ENCODE peak calls at places on chromosome 1, in nine cellular contexts. D is astrocyte, W is right lobe of liver, T is heart right ventricle, C is psoas muscle, M is Panc1, S is ovary, V is colonic mucosa, A is BE2C. P is an unnamed sample.

GRCh38 chr1:25566730-25567341 is 23.4 kb downstream of the LDLRAP1 start:
- DNase-seq in T (peak; percentile 68), W (peak; percentile 88), C (peak; percentile 84), D (peak; percentile 81), S (no peak), M (no peak), V (no peak), A (no peak), P (no peak)

GRCh38 chr1:21490774-21491482 is 18.3 kb upstream of the ALPL start:
- DNase-seq in M (no peak), T (no peak), S (no peak), C (no peak), V (peak; percentile 35), A (peak; percentile 64), W (no peak), D (peak; percentile 29), P (no peak)

GRCh38 chr1:231629132-231629531 is 2.5 kb downstream of the DISC1 start:
- DNase-seq in V (peak; percentile 75), D (no peak), C (peak; percentile 43), S (no peak), W (no peak), T (peak; percentile 41), M (no peak), A (no peak), P (no peak)

GRCh38 chr1:24949331-24949881 is 19.3 kb upstream of the RUNX3 start:
- DNase-seq in W (no peak), S (no peak), D (peak; percentile 93), C (no peak), M (no peak), T (no peak), A (no peak), V (no peak), P (no peak)

GRCh38 chr1:163320891-163321290 is 863 bp upstream of the NUF2 start:
- DNase-seq in T (no peak), C (no peak), D (no peak), W (no peak), S (no peak), V (no peak), M (no peak), A (no peak), P (no peak)

GRCh38 chr1:89724369-89725015 is 91.6 kb downstream of the LRRC8C start:
- DNase-seq in M (peak; percentile 25), V (no peak), T (peak; percentile 51), C (peak; percentile 23), W (no peak), A (no peak), D (peak; percentile 47), S (no peak), P (no peak)

GRCh38 chr1:111733183-111733995 is 5.8 kb downstream of the INKA2 start:
- DNase-seq in T (peak; percentile 83), S (no peak), V (peak; percentile 41), D (peak; percentile 58), W (peak; percentile 52), M (no peak), C (peak; percentile 66), A (no peak), P (no peak)

GRCh38 chr1:54547601-54548388 is at the start of gene ACOT11:
- DNase-seq in W (peak; percentile 54), A (peak; percentile 90), T (peak; percentile 90), S (peak; percentile 90), V (peak; percentile 58), C (peak; percentile 88), M (no peak), D (peak; percentile 39), P (no peak)

GRCh38 chr1:204363335-204364114 is 3.8 kb upstream of the PLEKHA6 start:
- DNase-seq in T (peak; percentile 81), C (peak; percentile 59), D (peak; percentile 41), A (peak; percentile 72), S (peak; percentile 75), W (peak; percentile 67), M (peak; percentile 71), V (peak; percentile 90), P (no peak)

GRCh38 chr1:93993731-93994130 is 84.5 kb upstream of the GCLM start:
- DNase-seq in T (no peak), D (peak; percentile 96), A (no peak), V (no peak), S (no peak), C (no peak), W (no peak), M (no peak), P (no peak)
- H3K4me1 ChIP-seq in T (no peaks in the 10 kb centered on the region), D (peaks cover 32% of the 10 kb centered on the region), A (no peaks in the 10 kb centered on the region), V (no peaks in the 10 kb centered on the region), S (peaks cover 5% of the 10 kb centered on the region), C (no peaks in the 10 kb centered on the region), W (peaks cover 7% of the 10 kb centered on the region), M (peaks cover 4% of the 10 kb centered on the region), P (no peaks in the 10 kb centered on the region)

DNA sequence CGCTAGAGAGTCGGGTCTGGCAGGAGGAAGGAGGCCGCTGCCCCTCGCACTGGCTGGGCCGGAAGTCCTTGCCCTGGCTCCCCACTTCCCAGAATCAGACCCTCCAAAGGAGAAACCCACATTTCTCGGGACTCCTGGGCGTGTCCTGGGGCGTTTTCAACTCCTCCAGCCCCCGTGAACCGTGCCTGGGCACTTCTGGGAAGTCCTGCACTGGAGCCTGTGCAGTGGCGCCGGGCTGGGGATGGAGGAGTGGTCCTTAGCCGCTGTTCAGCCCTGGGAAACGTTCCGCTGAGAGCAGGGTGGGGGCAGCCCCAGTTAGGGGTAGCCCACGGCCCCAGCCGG is 3.0 kb downstream of the IGSF21 start:
- DNase-seq in W (no peak), T (no peak), D (no peak), M (no peak), V (no peak), C (no peak), S (no peak), A (no peak), P (no peak)
- H3K4me3 ChIP-seq in W (no peak overlapping the region), T (peak overlapping the region; percentile 35), D (no peak overlapping the region), M (no peak overlapping the region), V (peak overlapping the region; percentile 13), C (peak overlapping the region; percentile 18), S (no peak overlapping the region), A (no peak overlapping the region), P (peak overlapping the region; percentile 29)

DNA sequence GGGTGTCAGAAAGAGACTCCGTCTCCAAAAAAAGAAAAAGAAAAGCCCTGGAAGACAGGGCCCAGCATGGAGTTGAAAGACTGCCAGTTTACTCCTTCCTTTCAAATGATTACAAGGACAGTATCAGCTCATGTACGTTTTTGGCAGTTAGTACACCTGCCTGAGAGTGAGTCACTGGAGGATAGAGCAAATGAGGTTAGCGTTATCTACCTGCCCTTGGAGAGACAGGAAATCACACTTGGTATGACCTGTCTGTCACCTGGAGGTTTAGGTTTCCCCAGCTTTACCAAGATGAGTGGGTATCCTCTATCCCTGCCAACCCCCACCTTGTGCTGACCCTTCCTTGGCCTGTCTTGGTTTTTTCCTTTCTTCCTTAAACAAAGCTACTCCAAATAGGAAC is 96.8 kb upstream of the BMP8A start:
- DNase-seq in W (no peak), T (no peak), S (no peak), D (no peak), M (no peak), C (no peak), A (no peak), V (peak; percentile 54), P (no peak)
- H3K4me1 ChIP-seq in W (peaks cover 73% of the 10 kb centered on the region), T (peaks cover 92% of the 10 kb centered on the region), S (peaks cover 24% of the 10 kb centered on the region), D (peaks cover 85% of the 10 kb centered on the region), M (peaks cover 84% of the 10 kb centered on the region), C (peaks cover 66% of the 10 kb centered on the region), A (no peaks in the 10 kb centered on the region), V (peaks cover 18% of the 10 kb centered on the region), P (peaks cover 4% of the 10 kb centered on the region)

GRCh38 chr1:180167021-180167701 is 12.5 kb downstream of the QSOX1 start:
- DNase-seq in A (peak; percentile 52), M (no peak), S (no peak), T (peak; percentile 27), V (no peak), W (no peak), C (no peak), D (no peak), P (no peak)
- H3K4me3 ChIP-seq in A (no peak overlapping the region), M (no peak overlapping the region), S (no peak overlapping the region), T (no peak overlapping the region), V (no peak overlapping the region), W (no peak overlapping the region), C (peak overlapping the region; percentile 23), D (no peak overlapping the region), P (no peak overlapping the region)

GRCh38 chr1:205521646-205522150 is 17.2 kb downstream of the CDK18 start:
- DNase-seq in D (no peak), M (no peak), V (no peak), A (no peak), S (no peak), T (no peak), W (no peak), C (no peak), P (no peak)

GRCh38 chr1:205523891-205524793 is 19.7 kb downstream of the CDK18 start:
- DNase-seq in A (peak; percentile 85), W (peak; percentile 80), T (peak; percentile 84), C (peak; percentile 77), V (peak; percentile 89), M (peak; percentile 48), S (peak; percentile 87), D (no peak), P (peak; percentile 80)

GRCh38 chr1:205522692-205523091 is 18.2 kb downstream of the CDK18 start:
- DNase-seq in W (no peak), S (no peak), A (no peak), V (no peak), D (no peak), T (no peak), C (no peak), M (no peak), P (no peak)

GRCh38 chr1:205524794-205525101 is 20.3 kb downstream of the CDK18 start:
- DNase-seq in W (no peak), V (no peak), C (no peak), A (no peak), D (no peak), T (no peak), M (no peak), S (no peak), P (no peak)

DNA sequence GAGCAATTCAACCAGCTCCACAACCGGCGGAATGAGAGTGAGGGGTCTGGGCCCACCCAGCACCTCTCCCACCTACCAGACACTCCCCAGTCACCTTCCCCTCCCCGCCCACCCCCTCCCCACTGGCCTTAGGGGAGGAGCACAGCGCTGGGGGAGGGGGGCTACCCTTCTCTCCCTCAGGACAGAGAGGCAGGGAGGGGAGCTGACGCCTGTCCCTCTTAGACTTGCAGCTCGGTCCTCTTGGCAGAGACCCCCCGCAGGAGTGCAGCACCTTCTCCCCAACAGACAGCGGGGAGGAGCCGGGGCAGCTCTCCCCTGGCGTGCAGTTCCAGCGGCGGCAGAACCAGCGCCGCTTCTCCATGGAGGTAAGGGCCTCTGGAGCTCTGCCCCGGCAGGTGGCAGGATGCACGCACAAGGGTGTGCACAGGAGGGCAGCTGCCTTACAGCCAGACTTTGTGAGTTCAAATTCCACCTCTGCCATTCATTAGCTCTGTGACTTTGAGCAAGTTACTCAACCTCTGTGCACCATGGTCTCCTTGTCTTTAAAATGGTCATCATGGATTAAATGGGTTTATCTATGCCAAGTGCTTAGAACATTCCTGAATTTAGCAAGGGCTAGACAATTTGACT is 18.9 kb downstream of the CDK18 start:
- DNase-seq in D (no peak), M (no peak), W (no peak), C (no peak), V (no peak), S (no peak), A (no peak), T (no peak), P (no peak)
- H3K4me1 ChIP-seq in D (no peaks in the 10 kb centered on the region), M (peaks cover 7% of the 10 kb centered on the region), W (no peaks in the 10 kb centered on the region), C (no peaks in the 10 kb centered on the region), V (peaks cover 7% of the 10 kb centered on the region), S (peaks cover 5% of the 10 kb centered on the region), A (no peaks in the 10 kb centered on the region), T (peaks cover 80% of the 10 kb centered on the region), P (peaks cover 14% of the 10 kb centered on the region)